ENCODE peak calls at places on chromosome 10, in four cellular contexts. Z, D, Q and M are unnamed samples.
A peak's percentile ranks its signal among the peaks of the same experiment; 100 is the strongest.

GRCh38 chr10:6242089-6242488 is 39.4 kb downstream of the PFKFB3 start:
- DNase-seq in Z (no peak), D (no peak), Q (peak; percentile 38), M (no peak)

GRCh38 chr10:126350216-126350992 is 37.9 kb downstream of the ADAM12 start:
- DNase-seq in Q (peak; percentile 99), D (no peak), Z (no peak), M (no peak)

GRCh38 chr10:14384096-14384730 is 53.5 kb upstream of the FRMD4A start:
- DNase-seq in Q (peak; percentile 65), Z (no peak), D (no peak), M (no peak)

GRCh38 chr10:130109796-130110235 is 814 bp downstream of the C10orf143 start:
- DNase-seq in Q (peak; percentile 76), Z (peak; percentile 52), D (no peak), M (peak; percentile 40)

GRCh38 chr10:78371118-78371517 is 337.5 kb downstream of the RPS24 start:
- DNase-seq in D (no peak), Z (no peak), Q (peak; percentile 37), M (no peak)

GRCh38 chr10:12636585-12636984 is 287.2 kb downstream of the CAMK1D start:
- DNase-seq in Z (no peak), Q (no peak), D (no peak), M (no peak)

GRCh38 chr10:8407561-8408021 is 353.1 kb downstream of the GATA3 start:
- DNase-seq in D (no peak), Z (no peak), Q (no peak), M (no peak)

GRCh38 chr10:110893559-110894179 is 21.9 kb downstream of the PDCD4 start:
- DNase-seq in Q (peak; percentile 33), Z (no peak), D (no peak), M (no peak)

GRCh38 chr10:5737352-5737751 is 52.7 kb downstream of the TASOR2 start:
- DNase-seq in D (no peak), Z (no peak), Q (no peak), M (no peak)

GRCh38 chr10:57628592-57629284 is 639.0 kb downstream of the IPMK start:
- DNase-seq in Q (no peak), D (no peak), Z (no peak), M (no peak)

GRCh38 chr10:96271017-96271815 is at the start of gene BLNK:
- DNase-seq in D (peak; percentile 85), Z (no peak), Q (no peak), M (peak; percentile 40)

GRCh38 chr10:133278577-133279265 is 2.1 kb upstream of the ADAM8 start:
- DNase-seq in Z (peak; percentile 56), Q (peak; percentile 81), D (peak; percentile 78), M (peak; percentile 44)

GRCh38 chr10:49184642-49185111 is 3.5 kb downstream of the TMEM273 start:
- DNase-seq in Q (no peak), Z (no peak), D (no peak), M (no peak)

GRCh38 chr10:102384053-102384452 is 11.5 kb upstream of the NFKB2 start:
- DNase-seq in Z (no peak), Q (no peak), D (no peak), M (no peak)

GRCh38 chr10:84156768-84157167 is 16.8 kb upstream of the GPR15LG start:
- DNase-seq in D (no peak), Z (peak; percentile 17), Q (no peak), M (no peak)

GRCh38 chr10:19498348-19499290 is 317.6 kb upstream of the PLXDC2 start:
- DNase-seq in Q (peak; percentile 8), D (no peak), Z (no peak), M (no peak)

GRCh38 chr10:123913688-123914268 is 22.2 kb upstream of the CPXM2 start:
- DNase-seq in Q (peak; percentile 23), Z (no peak), D (no peak), M (no peak)

GRCh38 chr10:7339503-7339902 is 71.3 kb downstream of the SFMBT2 start:
- DNase-seq in Q (peak; percentile 41), D (no peak), Z (no peak), M (no peak)

GRCh38 chr10:11164806-11165590 is 147.3 kb downstream of the CELF2 start:
- DNase-seq in D (peak; percentile 78), Z (peak; percentile 54), Q (peak; percentile 91), M (peak; percentile 65)

GRCh38 chr10:51073461-51074237 is 638 bp upstream of the PRKG1 start:
- DNase-seq in Z (no peak), D (no peak), Q (no peak), M (no peak)